ENCODE peak calls at places on chromosomes 7 and 10, in six cellular contexts. E, J, Y, M, V and I are unnamed samples.
A peak's percentile ranks its signal among the peaks of the same experiment; 100 is the strongest.

GRCh38 chr7:8418627-8419245 is 14.7 kb upstream of the NXPH1 start:
- DNase-seq in V (peak; percentile 31), Y (peak; percentile 3), E (no peak), M (peak; percentile 79), J (peak; percentile 75), I (peak; percentile 52)

GRCh38 chr10:95406651-95407280 is 116.0 kb upstream of the PDLIM1 start:
- DNase-seq in Y (no peak), M (peak; percentile 94), E (peak; percentile 93), J (no peak), V (peak; percentile 74), I (no peak)

GRCh38 chr7:128135275-128136214 is 104.3 kb upstream of the LRRC4 start:
- DNase-seq in J (peak; percentile 51), E (peak; percentile 62), V (peak; percentile 43), Y (no peak), M (peak; percentile 56), I (peak; percentile 36)

GRCh38 chr7:14380881-14381280 is 391.4 kb upstream of the ETV1 start:
- DNase-seq in M (no peak), Y (no peak), V (no peak), E (no peak), J (no peak), I (no peak)

GRCh38 chr7:2894118-2894940 is 50.2 kb upstream of the GNA12 start:
- DNase-seq in J (no peak), Y (no peak), M (no peak), V (peak; percentile 55), E (no peak), I (no peak)

GRCh38 chr7:67788689-67789088 is 792.1 kb downstream of the TYW1 start:
- DNase-seq in M (peak; percentile 24), V (no peak), E (no peak), J (no peak), Y (no peak), I (peak; percentile 58)

GRCh38 chr10:79244068-79244442 is 103.2 kb upstream of the PPIF start:
- DNase-seq in J (no peak), M (no peak), Y (no peak), E (no peak), V (no peak), I (no peak)

GRCh38 chr7:140541513-140542192 is 62.3 kb upstream of the MKRN1 start:
- DNase-seq in J (peak; percentile 92), Y (peak; percentile 69), V (peak; percentile 64), E (peak; percentile 79), M (peak; percentile 80), I (peak; percentile 88)

GRCh38 chr10:43308986-43309385 is 42.1 kb upstream of the RASGEF1A start:
- DNase-seq in J (peak; percentile 38), M (peak; percentile 40), E (no peak), V (no peak), Y (no peak), I (no peak)

GRCh38 chr7:128201067-128201689 is 39.9 kb upstream of the LEP start:
- DNase-seq in J (no peak), V (no peak), Y (no peak), M (no peak), E (no peak), I (no peak)

GRCh38 chr7:476736-477360 is 42.8 kb downstream of the PDGFA start:
- DNase-seq in Y (no peak), M (no peak), J (no peak), V (no peak), E (peak; percentile 22), I (no peak)

GRCh38 chr7:115851291-115851690 is 179.3 kb downstream of the TFEC start:
- DNase-seq in Y (peak; percentile 39), E (no peak), M (no peak), V (no peak), J (peak; percentile 73), I (peak; percentile 62)

GRCh38 chr10:102085336-102085735 is 20.2 kb downstream of the HPS6 start:
- DNase-seq in Y (no peak), V (no peak), E (no peak), J (no peak), M (no peak), I (no peak)

GRCh38 chr10:103147645-103148044 is 45.4 kb downstream of the NT5C2 start:
- DNase-seq in Y (no peak), E (no peak), V (no peak), J (no peak), M (no peak), I (no peak)

GRCh38 chr7:151705744-151706567 is 171.0 kb downstream of the PRKAG2 start:
- DNase-seq in M (peak; percentile 70), E (peak; percentile 76), J (peak; percentile 68), V (peak; percentile 32), Y (no peak), I (peak; percentile 63)

GRCh38 chr7:47153076-47153475 is 428.8 kb downstream of the TNS3 start:
- DNase-seq in J (peak; percentile 95), E (no peak), V (no peak), Y (peak; percentile 85), M (peak; percentile 37), I (peak; percentile 95)

GRCh38 chr10:49458869-49459268 is 63.0 kb upstream of the DRGX start:
- DNase-seq in E (no peak), J (no peak), V (no peak), M (no peak), Y (no peak), I (no peak)

GRCh38 chr7:151964951-151965350 is 8.7 kb downstream of the GALNTL5 start:
- DNase-seq in V (no peak), Y (no peak), E (peak; percentile 63), J (no peak), M (no peak), I (peak; percentile 19)

GRCh38 chr7:289209-289755 is 688 bp upstream of the FOXL3 start:
- DNase-seq in V (no peak), Y (no peak), J (no peak), M (no peak), E (no peak), I (no peak)

GRCh38 chr7:21902240-21902639 is 43.5 kb downstream of the CDCA7L start:
- DNase-seq in E (no peak), Y (peak; percentile 3), M (no peak), J (peak; percentile 63), V (no peak), I (peak; percentile 53)

GRCh38 chr7:5703572-5704533 is 77.6 kb downstream of the RNF216 start:
- DNase-seq in M (no peak), V (no peak), E (no peak), Y (no peak), J (no peak), I (no peak)

GRCh38 chr10:22365644-22366565 is 20.6 kb downstream of the SPAG6 start:
- DNase-seq in E (no peak), M (no peak), Y (no peak), V (no peak), J (no peak), I (peak; percentile 31)

GRCh38 chr10:22365233-22365632 is 19.9 kb downstream of the SPAG6 start:
- DNase-seq in V (no peak), J (no peak), M (no peak), Y (no peak), E (no peak), I (no peak)

GRCh38 chr10:22368402-22368801 is 23.1 kb downstream of the SPAG6 start:
- DNase-seq in Y (no peak), E (no peak), M (no peak), J (no peak), V (no peak), I (no peak)

GRCh38 chr10:22367471-22367870 is 22.2 kb downstream of the SPAG6 start:
- DNase-seq in M (no peak), J (no peak), V (no peak), E (no peak), Y (no peak), I (no peak)

GRCh38 chr10:22366771-22367170 is 21.5 kb downstream of the SPAG6 start:
- DNase-seq in Y (no peak), J (no peak), M (no peak), E (no peak), V (no peak), I (no peak)
- TF ChIP-seq CTCF in Y (no peak), J (no peak), M (no peak), E (no peak), V (no peak), I (no peak)

GRCh38 chr7:80134536-80135305 is at the start of gene GNAI1:
- DNase-seq in M (peak; percentile 92), J (peak; percentile 84), Y (peak; percentile 72), E (peak; percentile 75), V (peak; percentile 62), I (peak; percentile 86)
- H3K4me3 ChIP-seq in M (peak within 1 kb of the TSS; percentile 59), J (peak within 1 kb of the TSS; percentile 74), Y (peak within 1 kb of the TSS; percentile 97), E (peak within 1 kb of the TSS; percentile 95), V (peak within 1 kb of the TSS; percentile 94), I (peak within 1 kb of the TSS; percentile 79)

GRCh38 chr10:75401569-75402485 is at the start of gene ZNF503:
- DNase-seq in M (peak; percentile 98), Y (peak; percentile 85), E (peak; percentile 97), J (peak; percentile 97), V (peak; percentile 94), I (peak; percentile 99)
- TF ChIP-seq CTCF in M (peak; percentile 57), Y (peak; percentile 17), E (no peak), J (peak; percentile 38), V (peak; percentile 13), I (peak; percentile 35)

GRCh38 chr10:69087600-69088470 is at the start of gene SRGN:
- DNase-seq in J (peak; percentile 98), Y (peak; percentile 59), M (peak; percentile 85), V (peak; percentile 81), E (peak; percentile 58), I (peak; percentile 81)

GRCh38 chr10:69089638-69090599 is 2.0 kb downstream of the SRGN start:
- DNase-seq in Y (no peak), E (no peak), V (peak; percentile 61), J (peak; percentile 49), M (peak; percentile 41), I (no peak)

GRCh38 chr10:69088801-69089501 is 1.0 kb downstream of the SRGN start:
- DNase-seq in J (peak; percentile 89), M (no peak), Y (no peak), V (no peak), E (no peak), I (no peak)

GRCh38 chr10:69086131-69086530 is 1.8 kb upstream of the SRGN start:
- DNase-seq in J (peak; percentile 62), V (no peak), M (no peak), E (no peak), Y (no peak), I (peak; percentile 35)

GRCh38 chr10:69088471-69088769 is 517 bp downstream of the SRGN start:
- DNase-seq in Y (no peak), J (peak; percentile 51), E (no peak), V (no peak), M (no peak), I (no peak)
- H3K4me3 ChIP-seq in Y (peak overlapping the region; percentile 14), J (peak overlapping the region; percentile 62), E (peak overlapping the region; percentile 64), V (peak overlapping the region; percentile 21), M (no peak overlapping the region), I (no peak overlapping the region)

GRCh38 chr7:92448185-92448747 is 984 bp downstream of the GATAD1 start:
- DNase-seq in V (peak; percentile 67), Y (peak; percentile 21), E (peak; percentile 52), J (peak; percentile 77), M (peak; percentile 55), I (peak; percentile 59)
- TF ChIP-seq CTCF in V (peak; percentile 30), Y (peak; percentile 51), E (peak; percentile 26), J (peak; percentile 46), M (peak; percentile 4), I (peak; percentile 58)

GRCh38 chr7:101164071-101164840 is 1.1 kb downstream of the VGF start:
- DNase-seq in V (no peak), J (peak; percentile 61), E (no peak), M (peak; percentile 44), Y (no peak), I (peak; percentile 65)
- H3K4me3 ChIP-seq in V (no peak overlapping the region), J (no peak overlapping the region), E (peak overlapping the region; percentile 48), M (no peak overlapping the region), Y (no peak overlapping the region), I (peak overlapping the region; percentile 30)

GRCh38 chr10:6022693-6023092 is 39.5 kb downstream of the IL2RA start:
- DNase-seq in V (no peak), Y (no peak), J (no peak), M (no peak), E (no peak), I (no peak)
- TF ChIP-seq CTCF in V (no peak), Y (no peak), J (no peak), M (no peak), E (no peak), I (no peak)